ENCODE peak calls at places on chromosome 22, in seven cellular contexts. One of them, this sample, is unnamed.

GRCh38 chr22:41541484-41541883 is 2.8 kb downstream of the POLR3H start:
- DNase-seq in fibroblast of lung: no peak
- DNase-seq in left ventricle myocardium inferior: no peak
- DNase-seq in pancreas: no peak
- DNase-seq in mammary epithelial cell: no peak
- DNase-seq in lower leg skin: no peak
- DNase-seq in nephron progenitor cell: no peak
- DNase-seq in this sample: no peak

GRCh38 chr22:28247667-28248363 is 328.8 kb upstream of the PITPNB start:
- DNase-seq in fibroblast of lung: peak
- DNase-seq in left ventricle myocardium inferior: no peak
- DNase-seq in pancreas: no peak
- DNase-seq in mammary epithelial cell: no peak
- DNase-seq in lower leg skin: no peak
- DNase-seq in nephron progenitor cell: peak
- DNase-seq in this sample: no peak

GRCh38 chr22:39508393-39508792 is 6.3 kb downstream of the MIEF1 start:
- DNase-seq in fibroblast of lung: no peak
- DNase-seq in left ventricle myocardium inferior: no peak
- DNase-seq in pancreas: no peak
- DNase-seq in mammary epithelial cell: no peak
- DNase-seq in lower leg skin: no peak
- DNase-seq in nephron progenitor cell: no peak
- DNase-seq in this sample: no peak

GRCh38 chr22:23744485-23744884 is 6.4 kb downstream of the ZNF70 start:
- DNase-seq in fibroblast of lung: no peak
- DNase-seq in left ventricle myocardium inferior: no peak
- DNase-seq in pancreas: no peak
- DNase-seq in mammary epithelial cell: no peak
- DNase-seq in lower leg skin: no peak
- DNase-seq in nephron progenitor cell: no peak
- DNase-seq in this sample: no peak

GRCh38 chr22:35538801-35539321 is 1.8 kb upstream of the RASD2 start:
- DNase-seq in fibroblast of lung: no peak
- DNase-seq in left ventricle myocardium inferior: no peak
- DNase-seq in pancreas: peak
- DNase-seq in mammary epithelial cell: peak
- DNase-seq in lower leg skin: no peak
- DNase-seq in nephron progenitor cell: peak
- DNase-seq in this sample: no peak

GRCh38 chr22:26994801-26995200 is 337.4 kb downstream of the MIAT start:
- DNase-seq in fibroblast of lung: no peak
- DNase-seq in left ventricle myocardium inferior: no peak
- DNase-seq in pancreas: no peak
- DNase-seq in mammary epithelial cell: no peak
- DNase-seq in lower leg skin: no peak
- DNase-seq in nephron progenitor cell: no peak
- DNase-seq in this sample: no peak

GRCh38 chr22:20403779-20404140 is 9.8 kb downstream of the ZNF74 start:
- DNase-seq in fibroblast of lung: no peak
- DNase-seq in left ventricle myocardium inferior: no peak
- DNase-seq in pancreas: no peak
- DNase-seq in mammary epithelial cell: no peak
- DNase-seq in lower leg skin: peak
- DNase-seq in nephron progenitor cell: no peak
- DNase-seq in this sample: no peak

GRCh38 chr22:34414467-34415440 is 494.5 kb upstream of the LARGE1 start:
- DNase-seq in fibroblast of lung: peak
- DNase-seq in left ventricle myocardium inferior: no peak
- DNase-seq in pancreas: peak
- DNase-seq in mammary epithelial cell: peak
- DNase-seq in lower leg skin: no peak
- DNase-seq in nephron progenitor cell: peak
- DNase-seq in this sample: no peak

GRCh38 chr22:36136988-36137387 is 23.6 kb downstream of the APOL3 start:
- DNase-seq in fibroblast of lung: no peak
- DNase-seq in left ventricle myocardium inferior: no peak
- DNase-seq in pancreas: no peak
- DNase-seq in mammary epithelial cell: no peak
- DNase-seq in lower leg skin: no peak
- DNase-seq in nephron progenitor cell: no peak
- DNase-seq in this sample: no peak

GRCh38 chr22:43317252-43317651 is 25.9 kb downstream of the SCUBE1 start:
- DNase-seq in fibroblast of lung: no peak
- DNase-seq in left ventricle myocardium inferior: no peak
- DNase-seq in pancreas: no peak
- DNase-seq in mammary epithelial cell: no peak
- DNase-seq in lower leg skin: no peak
- DNase-seq in nephron progenitor cell: no peak
- DNase-seq in this sample: no peak

GRCh38 chr22:32926600-32926999 is 125.1 kb downstream of the TIMP3 start:
- DNase-seq in fibroblast of lung: peak
- DNase-seq in left ventricle myocardium inferior: no peak
- DNase-seq in pancreas: no peak
- DNase-seq in mammary epithelial cell: peak
- DNase-seq in lower leg skin: no peak
- DNase-seq in nephron progenitor cell: peak
- DNase-seq in this sample: no peak

GRCh38 chr22:44638966-44639739 is 62.9 kb upstream of the PRR5 start:
- DNase-seq in fibroblast of lung: no peak
- DNase-seq in left ventricle myocardium inferior: no peak
- DNase-seq in pancreas: no peak
- DNase-seq in mammary epithelial cell: no peak
- DNase-seq in lower leg skin: no peak
- DNase-seq in nephron progenitor cell: no peak
- DNase-seq in this sample: peak

GRCh38 chr22:22745225-22746060 is 101.0 kb downstream of the GGTLC2 start:
- DNase-seq in fibroblast of lung: no peak
- DNase-seq in left ventricle myocardium inferior: no peak
- DNase-seq in pancreas: no peak
- DNase-seq in mammary epithelial cell: no peak
- DNase-seq in lower leg skin: no peak
- DNase-seq in nephron progenitor cell: peak
- DNase-seq in this sample: no peak

GRCh38 chr22:19041403-19042074 is 80.7 kb downstream of the DGCR2 start:
- DNase-seq in fibroblast of lung: no peak
- DNase-seq in left ventricle myocardium inferior: no peak
- DNase-seq in pancreas: no peak
- DNase-seq in mammary epithelial cell: no peak
- DNase-seq in lower leg skin: no peak
- DNase-seq in nephron progenitor cell: no peak
- DNase-seq in this sample: peak

GRCh38 chr22:41963453-41964105 is 5.7 kb upstream of the SEPTIN3 start:
- DNase-seq in fibroblast of lung: peak
- DNase-seq in left ventricle myocardium inferior: no peak
- DNase-seq in pancreas: no peak
- DNase-seq in mammary epithelial cell: no peak
- DNase-seq in lower leg skin: no peak
- DNase-seq in nephron progenitor cell: no peak
- DNase-seq in this sample: no peak

GRCh38 chr22:25754527-25755202 is 12.7 kb downstream of the MYO18B start:
- DNase-seq in fibroblast of lung: peak
- DNase-seq in left ventricle myocardium inferior: peak
- DNase-seq in pancreas: no peak
- DNase-seq in mammary epithelial cell: no peak
- DNase-seq in lower leg skin: no peak
- DNase-seq in nephron progenitor cell: no peak
- DNase-seq in this sample: peak

GRCh38 chr22:24265734-24266133 is 4.9 kb upstream of the SPECC1L start:
- DNase-seq in fibroblast of lung: no peak
- DNase-seq in left ventricle myocardium inferior: no peak
- DNase-seq in pancreas: no peak
- DNase-seq in mammary epithelial cell: no peak
- DNase-seq in lower leg skin: peak
- DNase-seq in nephron progenitor cell: no peak
- DNase-seq in this sample: no peak

GRCh38 chr22:40083794-40084193 is 89.0 kb downstream of the FAM83F start:
- DNase-seq in fibroblast of lung: no peak
- DNase-seq in left ventricle myocardium inferior: no peak
- DNase-seq in pancreas: no peak
- DNase-seq in mammary epithelial cell: no peak
- DNase-seq in lower leg skin: no peak
- DNase-seq in nephron progenitor cell: no peak
- DNase-seq in this sample: no peak

GRCh38 chr22:27405672-27406388 is 395.7 kb downstream of the MN1 start:
- DNase-seq in fibroblast of lung: no peak
- DNase-seq in left ventricle myocardium inferior: peak
- DNase-seq in pancreas: peak
- DNase-seq in mammary epithelial cell: peak
- DNase-seq in lower leg skin: no peak
- DNase-seq in nephron progenitor cell: peak
- DNase-seq in this sample: no peak

GRCh38 chr22:30357650-30358215 is 926 bp downstream of the CCDC157 start:
- DNase-seq in fibroblast of lung: no peak
- DNase-seq in left ventricle myocardium inferior: no peak
- DNase-seq in pancreas: no peak
- DNase-seq in mammary epithelial cell: no peak
- DNase-seq in lower leg skin: no peak
- DNase-seq in nephron progenitor cell: no peak
- DNase-seq in this sample: no peak

DNA sequence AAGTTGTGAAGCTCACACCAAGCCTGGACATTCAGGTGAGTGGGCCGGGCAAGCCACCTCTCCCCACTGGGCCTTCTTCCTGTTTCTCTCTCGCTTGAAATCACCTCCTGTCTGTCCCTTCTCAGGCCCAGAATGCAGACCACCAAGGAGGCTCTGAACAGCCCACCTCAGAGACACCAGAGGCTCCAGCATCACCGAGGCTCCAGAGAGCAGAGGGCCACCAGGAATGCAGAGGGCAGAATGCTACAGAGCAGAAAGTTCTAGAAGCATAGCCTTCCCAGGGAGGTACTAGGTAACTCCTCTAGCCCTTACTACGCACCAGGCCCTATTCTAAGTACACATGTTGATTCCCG is 14.8 kb upstream of the IL2RB start:
- DNase-seq in fibroblast of lung: no peak
- DNase-seq in left ventricle myocardium inferior: no peak
- DNase-seq in pancreas: no peak
- DNase-seq in mammary epithelial cell: no peak
- DNase-seq in lower leg skin: no peak
- DNase-seq in nephron progenitor cell: no peak
- DNase-seq in this sample: no peak
- TF ChIP-seq CTCF in fibroblast of lung: no peak
- TF ChIP-seq CTCF in left ventricle myocardium inferior: no peak
- TF ChIP-seq CTCF in pancreas: no peak
- TF ChIP-seq CTCF in mammary epithelial cell: no peak
- TF ChIP-seq CTCF in lower leg skin: no peak
- TF ChIP-seq CTCF in nephron progenitor cell: no peak
- TF ChIP-seq CTCF in this sample: no peak

GRCh38 chr22:21672107-21672629 is 6.4 kb downstream of the PPIL2 start:
- DNase-seq in fibroblast of lung: no peak
- DNase-seq in left ventricle myocardium inferior: no peak
- DNase-seq in pancreas: no peak
- DNase-seq in mammary epithelial cell: no peak
- DNase-seq in lower leg skin: no peak
- DNase-seq in nephron progenitor cell: no peak
- DNase-seq in this sample: no peak
- TF ChIP-seq CTCF in fibroblast of lung: no peak
- TF ChIP-seq CTCF in left ventricle myocardium inferior: no peak
- TF ChIP-seq CTCF in pancreas: no peak
- TF ChIP-seq CTCF in mammary epithelial cell: no peak
- TF ChIP-seq CTCF in lower leg skin: no peak
- TF ChIP-seq CTCF in nephron progenitor cell: no peak
- TF ChIP-seq CTCF in this sample: no peak

GRCh38 chr22:46201059-46201757 is 48.9 kb downstream of the CDPF1 start:
- DNase-seq in fibroblast of lung: no peak
- DNase-seq in left ventricle myocardium inferior: no peak
- DNase-seq in pancreas: no peak
- DNase-seq in mammary epithelial cell: peak
- DNase-seq in lower leg skin: peak
- DNase-seq in nephron progenitor cell: no peak
- DNase-seq in this sample: no peak

GRCh38 chr22:46196268-46196667 is 45.9 kb downstream of the PPARA start:
- DNase-seq in fibroblast of lung: no peak
- DNase-seq in left ventricle myocardium inferior: peak
- DNase-seq in pancreas: peak
- DNase-seq in mammary epithelial cell: no peak
- DNase-seq in lower leg skin: peak
- DNase-seq in nephron progenitor cell: no peak
- DNase-seq in this sample: no peak

GRCh38 chr22:46193898-46194310 is 43.6 kb downstream of the PPARA start:
- DNase-seq in fibroblast of lung: no peak
- DNase-seq in left ventricle myocardium inferior: no peak
- DNase-seq in pancreas: no peak
- DNase-seq in mammary epithelial cell: no peak
- DNase-seq in lower leg skin: peak
- DNase-seq in nephron progenitor cell: no peak
- DNase-seq in this sample: no peak

GRCh38 chr22:46195487-46196165 is 45.3 kb downstream of the PPARA start:
- DNase-seq in fibroblast of lung: no peak
- DNase-seq in left ventricle myocardium inferior: no peak
- DNase-seq in pancreas: no peak
- DNase-seq in mammary epithelial cell: no peak
- DNase-seq in lower leg skin: peak
- DNase-seq in nephron progenitor cell: no peak
- DNase-seq in this sample: no peak

GRCh38 chr22:46198274-46198673 is 47.9 kb downstream of the PPARA start:
- DNase-seq in fibroblast of lung: no peak
- DNase-seq in left ventricle myocardium inferior: no peak
- DNase-seq in pancreas: no peak
- DNase-seq in mammary epithelial cell: no peak
- DNase-seq in lower leg skin: peak
- DNase-seq in nephron progenitor cell: no peak
- DNase-seq in this sample: no peak
- TF ChIP-seq CTCF in fibroblast of lung: no peak
- TF ChIP-seq CTCF in left ventricle myocardium inferior: no peak
- TF ChIP-seq CTCF in pancreas: no peak
- TF ChIP-seq CTCF in mammary epithelial cell: no peak
- TF ChIP-seq CTCF in lower leg skin: no peak
- TF ChIP-seq CTCF in nephron progenitor cell: no peak
- TF ChIP-seq CTCF in this sample: no peak

DNA sequence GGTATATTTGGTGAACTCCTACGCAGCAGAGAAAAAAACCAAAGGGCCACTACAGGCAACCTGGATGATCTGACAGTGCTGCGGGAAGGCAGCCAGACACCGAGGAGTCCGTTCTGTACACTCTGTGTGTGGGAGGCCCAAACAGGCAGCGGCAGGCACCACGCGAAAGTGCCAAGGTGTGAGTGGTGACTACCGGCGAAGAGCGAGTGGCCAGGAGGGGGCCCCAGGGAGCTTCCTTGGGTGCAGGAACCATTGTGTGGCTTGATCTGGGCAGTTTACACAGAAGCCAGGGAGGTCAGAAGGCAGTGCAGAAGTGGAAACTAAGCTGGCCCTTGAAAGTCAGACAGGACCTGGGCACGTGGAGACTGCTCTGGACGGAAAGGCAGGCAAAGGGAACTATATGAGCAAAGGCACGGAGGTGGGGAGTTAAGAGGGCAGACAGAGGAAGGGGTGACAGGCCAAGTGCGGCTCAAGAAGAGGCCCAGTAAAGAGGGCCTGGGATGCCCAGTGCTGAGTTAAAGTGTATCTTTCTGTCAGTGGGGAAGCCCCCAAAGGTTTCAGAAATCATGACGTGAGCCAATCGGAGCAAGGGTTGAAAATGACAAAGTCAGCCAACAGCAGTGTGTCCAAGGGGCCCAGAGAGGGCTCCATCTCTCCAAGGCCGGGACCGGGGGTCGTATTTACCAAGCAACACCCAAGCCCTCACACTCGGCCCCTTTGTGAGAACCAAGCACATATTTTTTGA is 10.6 kb downstream of the TMEM184B start:
- DNase-seq in fibroblast of lung: peak
- DNase-seq in left ventricle myocardium inferior: peak
- DNase-seq in pancreas: peak
- DNase-seq in mammary epithelial cell: peak
- DNase-seq in lower leg skin: no peak
- DNase-seq in nephron progenitor cell: no peak
- DNase-seq in this sample: peak
- TF ChIP-seq CTCF in fibroblast of lung: peak
- TF ChIP-seq CTCF in left ventricle myocardium inferior: peak
- TF ChIP-seq CTCF in pancreas: peak
- TF ChIP-seq CTCF in mammary epithelial cell: peak
- TF ChIP-seq CTCF in lower leg skin: no peak
- TF ChIP-seq CTCF in nephron progenitor cell: peak
- TF ChIP-seq CTCF in this sample: peak

This sample was measured in sigmoid colon.